ENCODE peak calls at places on chromosome 12, in seven cellular contexts. One of them, this sample, is unnamed. For H3K36me3, the result is how much of the 10 kb centered on the place peaks cover.

GRCh38 chr12:94150483-94151225 is 2.3 kb downstream of the PLXNC1 start:
- DNase-seq in CD4-positive, CD25-positive, alpha-beta regulatory T cell: peak
- DNase-seq in PC-9: no peak
- DNase-seq in body of pancreas: no peak
- DNase-seq in mesendoderm: no peak
- DNase-seq in psoas muscle: peak
- DNase-seq in mesenchymal stem cell: no peak
- DNase-seq in this sample: no peak

GRCh38 chr12:98274430-98275130 is 240.8 kb upstream of the TMPO start:
- DNase-seq in CD4-positive, CD25-positive, alpha-beta regulatory T cell: no peak
- DNase-seq in PC-9: no peak
- DNase-seq in body of pancreas: no peak
- DNase-seq in mesendoderm: no peak
- DNase-seq in psoas muscle: no peak
- DNase-seq in mesenchymal stem cell: no peak
- DNase-seq in this sample: no peak

GRCh38 chr12:107884769-107885694 is 110.5 kb downstream of the ASCL4 start:
- DNase-seq in CD4-positive, CD25-positive, alpha-beta regulatory T cell: no peak
- DNase-seq in PC-9: peak
- DNase-seq in body of pancreas: peak
- DNase-seq in mesendoderm: peak
- DNase-seq in psoas muscle: no peak
- DNase-seq in mesenchymal stem cell: peak
- DNase-seq in this sample: peak

GRCh38 chr12:49952396-49953055 is 2.0 kb downstream of the AQP2 start:
- DNase-seq in CD4-positive, CD25-positive, alpha-beta regulatory T cell: no peak
- DNase-seq in PC-9: no peak
- DNase-seq in body of pancreas: no peak
- DNase-seq in mesendoderm: no peak
- DNase-seq in psoas muscle: no peak
- DNase-seq in mesenchymal stem cell: no peak
- DNase-seq in this sample: no peak

GRCh38 chr12:76144253-76144564 is 59.7 kb upstream of the NAP1L1 start:
- DNase-seq in CD4-positive, CD25-positive, alpha-beta regulatory T cell: peak
- DNase-seq in PC-9: peak
- DNase-seq in body of pancreas: peak
- DNase-seq in mesendoderm: no peak
- DNase-seq in psoas muscle: no peak
- DNase-seq in mesenchymal stem cell: peak
- DNase-seq in this sample: no peak

GRCh38 chr12:128825845-128826244 is 2.1 kb upstream of the SLC15A4 start:
- DNase-seq in CD4-positive, CD25-positive, alpha-beta regulatory T cell: no peak
- DNase-seq in PC-9: no peak
- DNase-seq in body of pancreas: no peak
- DNase-seq in mesendoderm: no peak
- DNase-seq in psoas muscle: no peak
- DNase-seq in mesenchymal stem cell: no peak
- DNase-seq in this sample: no peak

GRCh38 chr12:117518594-117519270 is 157.3 kb upstream of the NOS1 start:
- DNase-seq in CD4-positive, CD25-positive, alpha-beta regulatory T cell: no peak
- DNase-seq in PC-9: no peak
- DNase-seq in body of pancreas: peak
- DNase-seq in mesendoderm: no peak
- DNase-seq in psoas muscle: peak
- DNase-seq in mesenchymal stem cell: no peak
- DNase-seq in this sample: peak

GRCh38 chr12:101857043-101857558 is 20.3 kb upstream of the DRAM1 start:
- DNase-seq in CD4-positive, CD25-positive, alpha-beta regulatory T cell: no peak
- DNase-seq in PC-9: no peak
- DNase-seq in body of pancreas: no peak
- DNase-seq in mesendoderm: no peak
- DNase-seq in psoas muscle: no peak
- DNase-seq in mesenchymal stem cell: peak
- DNase-seq in this sample: no peak

GRCh38 chr12:104573-105081 is 38.1 kb downstream of the IQSEC3 start:
- DNase-seq in CD4-positive, CD25-positive, alpha-beta regulatory T cell: peak
- DNase-seq in PC-9: no peak
- DNase-seq in body of pancreas: no peak
- DNase-seq in mesendoderm: no peak
- DNase-seq in psoas muscle: no peak
- DNase-seq in mesenchymal stem cell: no peak
- DNase-seq in this sample: peak

GRCh38 chr12:78315018-78315417 is 484.3 kb downstream of the NAV3 start:
- DNase-seq in CD4-positive, CD25-positive, alpha-beta regulatory T cell: no peak
- DNase-seq in PC-9: no peak
- DNase-seq in body of pancreas: no peak
- DNase-seq in mesendoderm: no peak
- DNase-seq in psoas muscle: no peak
- DNase-seq in mesenchymal stem cell: no peak
- DNase-seq in this sample: no peak

GRCh38 chr12:125889742-125890141 is 824.5 kb downstream of the AACS start:
- DNase-seq in CD4-positive, CD25-positive, alpha-beta regulatory T cell: no peak
- DNase-seq in PC-9: no peak
- DNase-seq in body of pancreas: peak
- DNase-seq in mesendoderm: no peak
- DNase-seq in psoas muscle: no peak
- DNase-seq in mesenchymal stem cell: no peak
- DNase-seq in this sample: no peak

GRCh38 chr12:69988601-69989194 is 163.7 kb downstream of the MYRFL start:
- DNase-seq in CD4-positive, CD25-positive, alpha-beta regulatory T cell: no peak
- DNase-seq in PC-9: no peak
- DNase-seq in body of pancreas: no peak
- DNase-seq in mesendoderm: no peak
- DNase-seq in psoas muscle: no peak
- DNase-seq in mesenchymal stem cell: peak
- DNase-seq in this sample: peak

GRCh38 chr12:115398311-115398781 is 714.4 kb upstream of the TBX3 start:
- DNase-seq in CD4-positive, CD25-positive, alpha-beta regulatory T cell: no peak
- DNase-seq in PC-9: no peak
- DNase-seq in body of pancreas: no peak
- DNase-seq in mesendoderm: peak
- DNase-seq in psoas muscle: no peak
- DNase-seq in mesenchymal stem cell: peak
- DNase-seq in this sample: peak

GRCh38 chr12:85947286-85947685 is 73.2 kb downstream of the NTS start:
- DNase-seq in CD4-positive, CD25-positive, alpha-beta regulatory T cell: no peak
- DNase-seq in PC-9: no peak
- DNase-seq in body of pancreas: no peak
- DNase-seq in mesendoderm: no peak
- DNase-seq in psoas muscle: no peak
- DNase-seq in mesenchymal stem cell: no peak
- DNase-seq in this sample: no peak

GRCh38 chr12:79655036-79655435 is 35.7 kb downstream of the PAWR start:
- DNase-seq in CD4-positive, CD25-positive, alpha-beta regulatory T cell: no peak
- DNase-seq in PC-9: no peak
- DNase-seq in body of pancreas: no peak
- DNase-seq in mesendoderm: peak
- DNase-seq in psoas muscle: no peak
- DNase-seq in mesenchymal stem cell: no peak
- DNase-seq in this sample: no peak

GRCh38 chr12:27999970-28000369 is 27.4 kb upstream of the PTHLH start:
- DNase-seq in CD4-positive, CD25-positive, alpha-beta regulatory T cell: no peak
- DNase-seq in PC-9: no peak
- DNase-seq in body of pancreas: no peak
- DNase-seq in mesendoderm: no peak
- DNase-seq in psoas muscle: no peak
- DNase-seq in mesenchymal stem cell: no peak
- DNase-seq in this sample: no peak

GRCh38 chr12:80353254-80353653 is 90.8 kb upstream of the PTPRQ start:
- DNase-seq in CD4-positive, CD25-positive, alpha-beta regulatory T cell: no peak
- DNase-seq in PC-9: no peak
- DNase-seq in body of pancreas: no peak
- DNase-seq in mesendoderm: no peak
- DNase-seq in psoas muscle: no peak
- DNase-seq in mesenchymal stem cell: peak
- DNase-seq in this sample: no peak

GRCh38 chr12:56630180-56630632 is at the start of gene BAZ2A:
- DNase-seq in CD4-positive, CD25-positive, alpha-beta regulatory T cell: peak
- DNase-seq in PC-9: peak
- DNase-seq in body of pancreas: peak
- DNase-seq in mesendoderm: peak
- DNase-seq in psoas muscle: peak
- DNase-seq in mesenchymal stem cell: peak
- DNase-seq in this sample: peak

GRCh38 chr12:123516221-123516780 is 17.2 kb downstream of the RILPL1 start:
- DNase-seq in CD4-positive, CD25-positive, alpha-beta regulatory T cell: no peak
- DNase-seq in PC-9: peak
- DNase-seq in body of pancreas: no peak
- DNase-seq in mesendoderm: peak
- DNase-seq in psoas muscle: no peak
- DNase-seq in mesenchymal stem cell: peak
- DNase-seq in this sample: no peak

GRCh38 chr12:15130521-15130920 is 90.7 kb downstream of the RERG start:
- DNase-seq in CD4-positive, CD25-positive, alpha-beta regulatory T cell: no peak
- DNase-seq in PC-9: no peak
- DNase-seq in body of pancreas: no peak
- DNase-seq in mesendoderm: no peak
- DNase-seq in psoas muscle: no peak
- DNase-seq in mesenchymal stem cell: no peak
- DNase-seq in this sample: no peak
- H3K4me3 ChIP-seq in CD4-positive, CD25-positive, alpha-beta regulatory T cell: no peak
- H3K4me3 ChIP-seq in PC-9: no peak
- H3K4me3 ChIP-seq in body of pancreas: no peak
- H3K4me3 ChIP-seq in mesendoderm: no peak
- H3K4me3 ChIP-seq in psoas muscle: no peak
- H3K4me3 ChIP-seq in mesenchymal stem cell: no peak
- H3K4me3 ChIP-seq in this sample: no peak

GRCh38 chr12:48659863-48660262 is 22.2 kb downstream of the KANSL2 start:
- DNase-seq in CD4-positive, CD25-positive, alpha-beta regulatory T cell: no peak
- DNase-seq in PC-9: no peak
- DNase-seq in body of pancreas: no peak
- DNase-seq in mesendoderm: no peak
- DNase-seq in psoas muscle: no peak
- DNase-seq in mesenchymal stem cell: no peak
- DNase-seq in this sample: no peak
- H3K36me3 ChIP-seq in CD4-positive, CD25-positive, alpha-beta regulatory T cell: half or more
- H3K36me3 ChIP-seq in PC-9: under half
- H3K36me3 ChIP-seq in body of pancreas: under half
- H3K36me3 ChIP-seq in mesendoderm: under half
- H3K36me3 ChIP-seq in psoas muscle: half or more
- H3K36me3 ChIP-seq in mesenchymal stem cell: under half
- H3K36me3 ChIP-seq in this sample: under half

GRCh38 chr12:106097011-106097410 is 41.7 kb downstream of the NUAK1 start:
- DNase-seq in CD4-positive, CD25-positive, alpha-beta regulatory T cell: no peak
- DNase-seq in PC-9: no peak
- DNase-seq in body of pancreas: no peak
- DNase-seq in mesendoderm: no peak
- DNase-seq in psoas muscle: no peak
- DNase-seq in mesenchymal stem cell: peak
- DNase-seq in this sample: peak
- H3K4me3 ChIP-seq in CD4-positive, CD25-positive, alpha-beta regulatory T cell: no peak
- H3K4me3 ChIP-seq in PC-9: no peak
- H3K4me3 ChIP-seq in body of pancreas: no peak
- H3K4me3 ChIP-seq in mesendoderm: no peak
- H3K4me3 ChIP-seq in psoas muscle: no peak
- H3K4me3 ChIP-seq in mesenchymal stem cell: no peak
- H3K4me3 ChIP-seq in this sample: no peak

GRCh38 chr12:119817944-119818343 is 59.2 kb downstream of the CIT start:
- DNase-seq in CD4-positive, CD25-positive, alpha-beta regulatory T cell: no peak
- DNase-seq in PC-9: no peak
- DNase-seq in body of pancreas: no peak
- DNase-seq in mesendoderm: no peak
- DNase-seq in psoas muscle: no peak
- DNase-seq in mesenchymal stem cell: no peak
- DNase-seq in this sample: no peak

GRCh38 chr12:119822046-119822445 is 55.1 kb downstream of the CIT start:
- DNase-seq in CD4-positive, CD25-positive, alpha-beta regulatory T cell: no peak
- DNase-seq in PC-9: no peak
- DNase-seq in body of pancreas: no peak
- DNase-seq in mesendoderm: no peak
- DNase-seq in psoas muscle: no peak
- DNase-seq in mesenchymal stem cell: no peak
- DNase-seq in this sample: no peak

GRCh38 chr12:119819322-119819721 is 57.8 kb downstream of the CIT start:
- DNase-seq in CD4-positive, CD25-positive, alpha-beta regulatory T cell: no peak
- DNase-seq in PC-9: no peak
- DNase-seq in body of pancreas: no peak
- DNase-seq in mesendoderm: no peak
- DNase-seq in psoas muscle: no peak
- DNase-seq in mesenchymal stem cell: no peak
- DNase-seq in this sample: no peak
- H3K36me3 ChIP-seq in CD4-positive, CD25-positive, alpha-beta regulatory T cell: under half
- H3K36me3 ChIP-seq in PC-9: under half
- H3K36me3 ChIP-seq in body of pancreas: under half
- H3K36me3 ChIP-seq in mesendoderm: under half
- H3K36me3 ChIP-seq in psoas muscle: under half
- H3K36me3 ChIP-seq in mesenchymal stem cell: under half
- H3K36me3 ChIP-seq in this sample: under half

DNA sequence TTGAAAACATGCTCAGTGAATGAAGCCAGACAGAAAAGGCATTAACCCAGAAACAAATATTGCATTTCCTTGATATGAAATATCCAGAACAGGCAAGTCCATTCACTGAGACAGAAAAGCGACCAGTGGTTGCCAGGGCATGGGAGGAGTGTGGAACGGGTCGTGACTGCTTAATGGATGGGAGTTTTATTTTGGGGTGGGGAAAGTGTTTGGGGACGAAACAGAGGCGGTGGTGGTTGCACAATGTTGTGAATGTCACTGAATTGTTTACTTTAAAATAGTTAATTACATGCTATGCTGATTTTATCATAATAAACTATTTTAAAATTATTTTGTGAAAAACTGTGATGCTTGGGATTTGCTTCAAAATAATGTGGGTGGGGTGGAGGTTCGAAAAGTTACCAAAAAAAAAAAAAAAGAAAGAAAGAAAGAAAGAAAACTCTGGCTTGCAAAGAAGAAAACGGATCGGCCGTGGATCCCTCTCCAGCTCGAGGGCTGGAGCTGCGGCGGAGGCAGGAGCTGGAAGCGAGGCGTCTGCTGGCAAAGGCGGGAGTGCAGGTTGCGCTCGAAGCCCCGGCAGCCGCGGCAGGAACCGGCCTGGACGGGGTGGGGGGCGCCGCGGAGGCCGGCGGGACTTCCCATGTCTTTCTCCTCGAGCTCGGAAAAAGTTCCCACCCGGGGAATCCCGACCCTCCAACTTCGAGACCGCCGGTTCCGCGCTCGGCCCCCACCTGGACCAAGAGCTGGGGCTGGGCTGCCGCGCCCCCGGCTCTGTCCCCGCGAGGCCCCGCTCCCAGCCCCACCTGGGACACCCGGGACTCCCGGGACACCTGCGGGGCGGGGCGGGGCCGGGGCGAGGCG is 524 bp upstream of the P2RX2 start:
- DNase-seq in CD4-positive, CD25-positive, alpha-beta regulatory T cell: no peak
- DNase-seq in PC-9: no peak
- DNase-seq in body of pancreas: no peak
- DNase-seq in mesendoderm: peak
- DNase-seq in psoas muscle: peak
- DNase-seq in mesenchymal stem cell: no peak
- DNase-seq in this sample: no peak
- H3K4me3 ChIP-seq in CD4-positive, CD25-positive, alpha-beta regulatory T cell: no peak
- H3K4me3 ChIP-seq in PC-9: no peak
- H3K4me3 ChIP-seq in body of pancreas: no peak
- H3K4me3 ChIP-seq in mesendoderm: no peak
- H3K4me3 ChIP-seq in psoas muscle: no peak
- H3K4me3 ChIP-seq in mesenchymal stem cell: no peak
- H3K4me3 ChIP-seq in this sample: peak

DNA sequence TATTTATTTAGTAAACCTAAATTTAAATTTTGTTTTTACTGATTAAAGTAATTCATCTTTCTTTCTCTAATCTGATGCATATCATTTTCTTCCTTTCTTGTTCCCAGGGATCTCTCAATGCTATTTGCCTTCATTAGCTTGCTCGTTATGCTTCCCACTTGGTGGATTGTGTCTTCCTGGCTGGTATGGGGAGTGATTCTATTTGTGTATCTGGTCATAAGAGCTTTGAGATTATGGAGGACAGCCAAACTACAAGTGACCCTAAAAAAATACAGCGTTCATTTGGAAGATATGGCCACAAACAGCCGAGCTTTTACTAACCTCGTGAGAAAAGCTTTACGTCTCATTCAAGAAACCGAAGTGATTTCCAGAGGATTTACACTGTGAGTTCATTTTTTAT is 48.6 kb downstream of the VEZT start:
- DNase-seq in CD4-positive, CD25-positive, alpha-beta regulatory T cell: no peak
- DNase-seq in PC-9: no peak
- DNase-seq in body of pancreas: no peak
- DNase-seq in mesendoderm: no peak
- DNase-seq in psoas muscle: no peak
- DNase-seq in mesenchymal stem cell: no peak
- DNase-seq in this sample: no peak
- H3K36me3 ChIP-seq in CD4-positive, CD25-positive, alpha-beta regulatory T cell: half or more
- H3K36me3 ChIP-seq in PC-9: under half
- H3K36me3 ChIP-seq in body of pancreas: under half
- H3K36me3 ChIP-seq in mesendoderm: under half
- H3K36me3 ChIP-seq in psoas muscle: half or more
- H3K36me3 ChIP-seq in mesenchymal stem cell: under half
- H3K36me3 ChIP-seq in this sample: under half